ENCODE peak calls at places on chromosomes 3 and 15, in seven cellular contexts. U is GM12892, O is HepG2, E is K562, A is SK-N-SH, J is H1, Q is GM12878. F is an unnamed sample.

GRCh38 chr3:5023777-5024346 is 44.6 kb downstream of the BHLHE40 start:
- DNase-seq in J (no peak), O (no peak), E (no peak), A (no peak), U (no peak), Q (no peak), F (no peak)

GRCh38 chr3:194686816-194687637 is 1.3 kb downstream of the FAM43A start:
- DNase-seq in E (no peak), J (no peak), O (no peak), Q (no peak), A (peak), U (peak), F (no peak)

GRCh38 chr15:85379403-85380131 is 836 bp upstream of the AKAP13 start:
- DNase-seq in U (no peak), O (no peak), A (peak), E (no peak), Q (no peak), J (no peak), F (no peak)

GRCh38 chr3:188345223-188345622 is 191.3 kb downstream of the LPP start:
- DNase-seq in A (no peak), O (no peak), U (no peak), Q (no peak), J (no peak), E (no peak), F (no peak)

GRCh38 chr3:112043621-112044201 is 9.2 kb downstream of the TMPRSS7 start:
- DNase-seq in A (peak), U (peak), E (peak), O (peak), Q (peak), J (peak), F (peak)

GRCh38 chr15:45449387-45449786 is 71.0 kb upstream of the GATM start:
- DNase-seq in U (no peak), A (no peak), O (no peak), J (no peak), E (no peak), Q (no peak), F (no peak)

GRCh38 chr3:127456471-127457093 is 134.0 kb downstream of the TPRA1 start:
- DNase-seq in E (no peak), Q (no peak), O (no peak), A (no peak), U (no peak), J (no peak), F (no peak)

GRCh38 chr15:73633991-73634495 is 854 bp upstream of the NPTN start:
- DNase-seq in Q (no peak), J (no peak), O (peak), U (no peak), E (no peak), A (no peak), F (no peak)

GRCh38 chr3:50121416-50122032 is 32.8 kb downstream of the RBM5 start:
- DNase-seq in A (peak), J (peak), U (peak), E (peak), Q (peak), O (peak), F (peak)

GRCh38 chr15:76999996-77000395 is 5.1 kb downstream of the PSTPIP1 start:
- DNase-seq in E (no peak), Q (no peak), A (no peak), U (no peak), J (no peak), O (no peak), F (no peak)

GRCh38 chr3:146421814-146422748 is 47.3 kb downstream of the PLSCR2 start:
- DNase-seq in Q (no peak), J (no peak), E (no peak), A (no peak), U (no peak), O (no peak), F (no peak)

DNA sequence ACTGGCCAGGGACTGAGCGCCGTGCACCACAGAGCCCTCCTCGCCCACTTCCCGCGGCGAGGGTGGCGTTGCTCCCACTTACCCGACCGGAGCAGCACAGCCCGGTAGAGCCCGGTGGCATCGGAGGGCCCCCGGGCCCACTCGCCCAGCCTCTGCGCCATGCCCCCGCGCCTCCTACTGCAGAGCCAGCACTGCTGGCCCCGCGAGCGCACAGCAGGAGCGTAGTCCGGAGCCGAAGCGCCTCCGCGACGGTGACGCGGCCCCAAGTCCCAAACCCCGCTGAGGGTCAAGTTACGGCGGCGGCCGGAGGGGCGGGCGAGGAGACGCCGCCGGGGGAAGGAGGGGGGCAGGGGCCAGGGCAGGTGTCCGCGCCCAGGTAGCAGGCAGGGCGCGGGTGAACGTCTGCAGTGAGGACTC is 9.6 kb upstream of the FAM107A start:
- DNase-seq in E (no peak), O (no peak), Q (no peak), J (no peak), U (no peak), A (no peak), F (no peak)
- TF ChIP-seq TAF1 in E (no peak), O (no peak), Q (no peak), J (no peak), U (no peak), A (no peak), F (no peak)

GRCh38 chr3:65712156-65712555 is 326.6 kb downstream of the MAGI1 start:
- DNase-seq in U (no peak), J (no peak), Q (no peak), A (no peak), E (no peak), O (no peak), F (no peak)

GRCh38 chr3:65716372-65716771 is 322.3 kb downstream of the MAGI1 start:
- DNase-seq in Q (no peak), U (no peak), J (no peak), O (no peak), E (no peak), A (no peak), F (no peak)

GRCh38 chr3:65713016-65713415 is 325.7 kb downstream of the MAGI1 start:
- DNase-seq in Q (no peak), J (no peak), U (no peak), A (no peak), E (no peak), O (no peak), F (no peak)

GRCh38 chr3:65717676-65718346 is 320.9 kb downstream of the MAGI1 start:
- DNase-seq in E (no peak), J (no peak), Q (no peak), O (no peak), U (no peak), A (no peak), F (no peak)

GRCh38 chr3:65714138-65714537 is 324.6 kb downstream of the MAGI1 start:
- DNase-seq in Q (no peak), J (no peak), U (no peak), A (no peak), E (no peak), O (no peak), F (no peak)
- TF ChIP-seq TAF1 in Q (no peak), J (no peak), U (no peak), A (no peak), E (no peak), O (no peak), F (no peak)

GRCh38 chr15:90552162-90552928 is 22.6 kb downstream of the CRTC3 start:
- DNase-seq in J (no peak), A (no peak), U (no peak), O (no peak), Q (no peak), E (no peak), F (no peak)
- TF ChIP-seq TAF1 in J (no peak), A (no peak), U (no peak), O (no peak), Q (no peak), E (no peak), F (no peak)

GRCh38 chr15:60520825-60521368 is 42.0 kb upstream of the ICE2 start:
- DNase-seq in A (peak), U (peak), Q (no peak), O (peak), E (peak), J (no peak), F (no peak)
- TF ChIP-seq TAF1 in A (no peak), U (no peak), Q (no peak), O (no peak), E (no peak), J (no peak), F (no peak)

DNA sequence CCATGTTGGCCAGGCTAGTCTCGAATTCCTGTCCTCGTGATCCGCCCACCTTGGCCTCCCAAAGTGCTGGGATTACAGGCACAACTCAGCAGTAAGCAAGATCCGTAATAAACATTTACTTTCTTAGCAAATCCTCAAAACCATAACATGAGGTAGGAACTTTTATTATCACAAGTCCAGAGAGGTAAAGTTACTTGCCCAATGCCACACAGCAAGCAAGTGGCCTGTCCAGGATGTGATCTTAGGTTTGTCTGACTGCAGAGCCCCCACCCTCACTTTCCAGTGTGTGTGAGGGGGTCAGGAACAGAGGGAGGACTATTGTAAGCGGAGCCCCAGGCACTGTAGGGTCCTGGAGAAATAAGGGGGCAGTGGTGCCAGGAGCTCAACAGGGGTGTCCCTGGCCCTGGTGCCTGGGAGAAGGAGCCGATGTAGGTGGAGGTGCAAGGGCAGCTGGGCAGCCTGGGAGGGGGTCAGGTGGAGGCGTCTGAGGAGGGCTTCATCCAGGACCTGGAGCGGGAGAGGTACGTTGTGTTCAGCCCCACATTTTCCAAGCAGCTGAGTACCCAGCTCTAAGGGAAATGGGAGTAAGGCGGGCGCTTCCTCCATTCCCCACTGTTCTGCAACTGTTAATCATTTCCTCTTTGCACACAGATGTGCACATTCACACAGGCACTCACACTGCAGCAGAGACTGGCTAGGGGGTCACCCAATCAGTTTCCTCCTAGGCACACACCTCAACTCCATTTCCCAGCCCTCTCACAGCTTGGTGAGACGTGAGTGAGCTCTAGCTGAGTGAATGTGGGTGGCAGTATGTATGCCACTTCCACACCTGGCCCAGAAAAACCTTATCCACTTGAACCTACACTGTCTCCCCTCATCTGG is 5.9 kb downstream of the RPUSD3 start:
- DNase-seq in Q (no peak), U (no peak), O (no peak), J (no peak), E (no peak), A (no peak), F (no peak)
- TF ChIP-seq TAF1 in Q (no peak), U (no peak), O (no peak), J (no peak), E (no peak), A (no peak), F (no peak)

GRCh38 chr15:87439090-87439489 is 817.4 kb downstream of the NTRK3 start:
- DNase-seq in O (no peak), Q (no peak), U (no peak), E (no peak), A (no peak), J (no peak), F (no peak)
- TF ChIP-seq TAF1 in O (no peak), Q (no peak), U (no peak), E (no peak), A (no peak), J (no peak), F (no peak)

GRCh38 chr3:39050020-39050419 is 1.7 kb downstream of the SCN11A start:
- DNase-seq in J (no peak), A (no peak), E (no peak), O (no peak), Q (no peak), U (no peak), F (no peak)
- TF ChIP-seq TAF1 in J (no peak), A (no peak), E (no peak), O (no peak), Q (no peak), U (no peak), F (no peak)

F was measured in GM12891.